ENCODE peak calls at places on chromosomes 6 and 20, in seven cellular contexts. W is uterus, S is neural crest cell, J is T-helper 9 cell, K is posterior cingulate gyrus, P is tibial artery, C is right lobe of liver. R is an unnamed sample.
A peak's percentile ranks its signal among the peaks of the same experiment; 100 is the strongest.

GRCh38 chr6:2186516-2186915 is 58.9 kb downstream of the GMDS start:
- DNase-seq in K (no peak), J (no peak), W (no peak), S (no peak), C (no peak), P (no peak), R (no peak)

GRCh38 chr6:96562886-96563285 is at the start of gene FHL5:
- DNase-seq in P (no peak), W (no peak), S (no peak), K (no peak), C (no peak), J (no peak), R (no peak)

GRCh38 chr6:43171284-43172126 is 436 bp downstream of the SRF start:
- DNase-seq in P (no peak), K (peak; percentile 73), C (no peak), J (peak; percentile 29), S (peak; percentile 36), W (no peak), R (no peak)

GRCh38 chr6:151051164-151051563 is 185.7 kb downstream of the MTHFD1L start:
- DNase-seq in P (no peak), K (no peak), S (no peak), C (no peak), W (no peak), J (no peak), R (no peak)

GRCh38 chr20:24911461-24911860 is 37.6 kb upstream of the CST7 start:
- DNase-seq in J (no peak), S (no peak), W (no peak), K (peak; percentile 30), P (no peak), C (no peak), R (no peak)

GRCh38 chr6:158121335-158121734 is 46.7 kb downstream of the SERAC1 start:
- DNase-seq in W (no peak), J (no peak), P (no peak), C (no peak), S (no peak), K (no peak), R (no peak)

GRCh38 chr6:143059616-143060353 is 904 bp upstream of the AIG1 start:
- DNase-seq in P (no peak), S (no peak), J (no peak), W (peak; percentile 21), K (no peak), C (peak; percentile 53), R (no peak)

GRCh38 chr6:148021715-148022114 is 320.9 kb upstream of the SASH1 start:
- DNase-seq in C (no peak), J (no peak), S (no peak), P (no peak), W (no peak), K (no peak), R (no peak)

GRCh38 chr6:157753291-157753690 is 69.8 kb upstream of the SNX9 start:
- DNase-seq in S (no peak), W (no peak), P (no peak), C (no peak), K (no peak), J (no peak), R (no peak)

GRCh38 chr6:4545929-4546328 is 230.3 kb upstream of the CDYL start:
- DNase-seq in J (no peak), C (no peak), K (no peak), S (no peak), W (no peak), P (no peak), R (no peak)

GRCh38 chr6:126812651-126813050 is 305.8 kb upstream of the RSPO3 start:
- DNase-seq in W (no peak), C (no peak), S (no peak), P (no peak), K (no peak), J (no peak), R (no peak)

GRCh38 chr6:45667766-45668165 is 290.0 kb upstream of the SUPT3H start:
- DNase-seq in J (no peak), C (no peak), P (no peak), S (no peak), W (no peak), K (no peak), R (no peak)

GRCh38 chr6:124661231-124661630 is 301.0 kb upstream of the RNF217 start:
- DNase-seq in P (no peak), S (no peak), J (no peak), C (no peak), W (no peak), K (no peak), R (no peak)

GRCh38 chr6:115720900-115721299 is 339.8 kb downstream of the FRK start:
- DNase-seq in S (no peak), K (no peak), C (no peak), J (no peak), P (no peak), W (no peak), R (no peak)

GRCh38 chr20:62386383-62387218 is at the start of gene RPS21:
- DNase-seq in K (peak; percentile 97), J (peak; percentile 91), W (peak; percentile 92), C (peak; percentile 95), P (peak; percentile 95), S (peak; percentile 83), R (peak; percentile 83)

GRCh38 chr20:33099842-33100538 is 20.5 kb downstream of the BPIFB4 start:
- DNase-seq in K (no peak), C (no peak), P (no peak), J (no peak), S (no peak), W (no peak), R (no peak)

GRCh38 chr20:63087236-63087871 is 80.6 kb upstream of the BHLHE23 start:
- DNase-seq in S (no peak), K (peak; percentile 55), P (peak; percentile 57), J (no peak), C (peak; percentile 31), W (no peak), R (no peak)

GRCh38 chr20:15475483-15475882 is 1097.8 kb downstream of the KIF16B start:
- DNase-seq in K (peak; percentile 74), S (no peak), P (no peak), J (no peak), W (no peak), C (no peak), R (no peak)

GRCh38 chr6:15715060-15715459 is 52.2 kb upstream of the DTNBP1 start:
- DNase-seq in C (no peak), S (no peak), K (no peak), W (no peak), J (no peak), P (no peak), R (no peak)

GRCh38 chr6:161265554-161265953 is 8.3 kb downstream of the AGPAT4 start:
- DNase-seq in S (no peak), P (no peak), K (no peak), W (no peak), C (no peak), J (no peak), R (no peak)

GRCh38 chr6:169070506-169071176 is 183.0 kb downstream of the THBS2 start:
- DNase-seq in J (no peak), W (peak; percentile 95), S (no peak), K (no peak), P (peak; percentile 98), C (no peak), R (no peak)

GRCh38 chr6:140480852-140481251 is 1106.4 kb upstream of the CITED2 start:
- DNase-seq in S (no peak), C (no peak), W (no peak), J (no peak), K (no peak), P (peak; percentile 55), R (no peak)

GRCh38 chr20:43787937-43788336 is 61.1 kb upstream of the GTSF1L start:
- DNase-seq in S (no peak), J (no peak), W (no peak), P (no peak), C (no peak), K (no peak), R (no peak)

GRCh38 chr6:73523434-73524123 is 2.7 kb upstream of the EEF1A1 start:
- DNase-seq in K (no peak), W (peak; percentile 59), P (peak; percentile 73), J (peak; percentile 66), S (no peak), C (peak; percentile 76), R (peak; percentile 68)

GRCh38 chr6:324729-325125 is 32.4 kb downstream of the DUSP22 start:
- DNase-seq in S (no peak), K (peak; percentile 84), W (no peak), J (no peak), P (peak; percentile 62), C (no peak), R (no peak)

GRCh38 chr6:9745476-9745875 is 669.4 kb downstream of the TFAP2A start:
- DNase-seq in J (no peak), W (no peak), P (no peak), C (no peak), K (no peak), S (no peak), R (no peak)

GRCh38 chr6:94350833-94351232 is 931.5 kb upstream of the EPHA7 start:
- DNase-seq in K (no peak), J (no peak), W (no peak), C (no peak), S (no peak), P (no peak), R (no peak)

R was measured in effector memory CD4-positive, alpha-beta T cell.